ENCODE peak calls at places on chromosome 16, in seven cellular contexts. T is IMR-90, Q is A549, C is tibial nerve, L is Peyer's patch, S is NB4, N is spleen. J is an unnamed sample.

GRCh38 chr16:4640572-4641305 is 16.1 kb downstream of the MGRN1 start:
- DNase-seq in T (no peak), Q (no peak), C (no peak), L (no peak), S (no peak), N (no peak), J (no peak)

GRCh38 chr16:58863761-58864160 is 129.6 kb upstream of the GOT2 start:
- DNase-seq in T (no peak), Q (no peak), C (no peak), L (no peak), S (no peak), N (no peak), J (no peak)

GRCh38 chr16:69143116-69143515 is 10.7 kb downstream of the UTP4 start:
- DNase-seq in T (no peak), Q (peak; percentile 75), C (no peak), L (no peak), S (peak; percentile 45), N (no peak), J (no peak)

GRCh38 chr16:57533618-57534336 is 2.6 kb downstream of the CCDC102A start:
- DNase-seq in T (no peak), Q (no peak), C (no peak), L (peak; percentile 35), S (peak; percentile 33), N (peak; percentile 81), J (no peak)

GRCh38 chr16:57589374-57589773 is 39.1 kb upstream of the ADGRG1 start:
- DNase-seq in T (no peak), Q (no peak), C (no peak), L (no peak), S (no peak), N (no peak), J (no peak)

GRCh38 chr16:180921-181667 is 835 bp downstream of the HBQ1 start:
- DNase-seq in T (peak; percentile 58), Q (peak; percentile 88), C (peak; percentile 50), L (peak; percentile 70), S (peak; percentile 74), N (peak; percentile 95), J (no peak)

GRCh38 chr16:72923757-72924156 is 124.2 kb downstream of the ZFHX3 start:
- DNase-seq in T (no peak), Q (no peak), C (no peak), L (no peak), S (no peak), N (peak; percentile 41), J (no peak)

GRCh38 chr16:66563574-66564334 is 2.5 kb upstream of the CMTM1 start:
- DNase-seq in T (no peak), Q (no peak), C (no peak), L (no peak), S (no peak), N (no peak), J (no peak)

GRCh38 chr16:56886296-56886695 is 21.3 kb downstream of the SLC12A3 start:
- DNase-seq in T (no peak), Q (no peak), C (no peak), L (no peak), S (no peak), N (no peak), J (no peak)

GRCh38 chr16:31200821-31201510 is 1.6 kb downstream of the PYCARD start:
- DNase-seq in T (no peak), Q (peak; percentile 49), C (no peak), L (peak; percentile 44), S (peak; percentile 88), N (peak; percentile 74), J (no peak)
- TF ChIP-seq POLR2A in T (no peak), Q (no peak), C (no peak), L (no peak), S (peak; percentile 38), N (no peak), J (no peak)

GRCh38 chr16:15694499-15694898 is 44.5 kb downstream of the NDE1 start:
- DNase-seq in T (no peak), Q (no peak), C (no peak), L (no peak), S (no peak), N (no peak), J (no peak)
- TF ChIP-seq POLR2A in T (no peak), Q (no peak), C (no peak), L (no peak), S (no peak), N (no peak), J (no peak)

DNA sequence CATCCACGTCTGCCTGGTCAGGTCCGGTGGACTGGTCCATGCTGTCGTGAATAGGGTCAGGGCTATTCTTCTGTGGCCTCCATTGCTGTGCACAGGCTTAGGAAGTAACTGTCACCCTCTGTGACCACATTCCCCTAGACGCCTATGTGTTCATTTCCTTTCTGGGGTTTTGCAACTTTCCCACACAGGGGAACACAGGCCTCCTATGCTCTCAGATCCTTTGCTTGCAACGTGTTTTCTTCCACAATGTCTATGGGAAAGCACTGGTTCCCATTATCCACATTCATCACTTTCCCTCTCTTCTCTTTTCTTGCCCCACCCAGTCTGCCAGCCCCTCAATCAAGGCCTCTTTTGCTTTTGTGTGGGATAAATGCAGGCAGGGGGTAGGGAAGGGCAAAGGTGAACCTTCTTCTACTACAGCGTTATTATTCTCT is 43.2 kb upstream of the DNAJA2 start:
- DNase-seq in T (no peak), Q (no peak), C (no peak), L (no peak), S (peak; percentile 96), N (no peak), J (no peak)
- TF ChIP-seq POLR2A in T (no peak), Q (no peak), C (no peak), L (no peak), S (no peak), N (no peak), J (no peak)

GRCh38 chr16:86307518-86307903 is 202.8 kb upstream of the FOXF1 start:
- DNase-seq in T (peak; percentile 83), Q (peak; percentile 60), C (no peak), L (no peak), S (peak; percentile 71), N (no peak), J (no peak)
- TF ChIP-seq POLR2A in T (no peak), Q (no peak), C (no peak), L (no peak), S (no peak), N (no peak), J (no peak)

DNA sequence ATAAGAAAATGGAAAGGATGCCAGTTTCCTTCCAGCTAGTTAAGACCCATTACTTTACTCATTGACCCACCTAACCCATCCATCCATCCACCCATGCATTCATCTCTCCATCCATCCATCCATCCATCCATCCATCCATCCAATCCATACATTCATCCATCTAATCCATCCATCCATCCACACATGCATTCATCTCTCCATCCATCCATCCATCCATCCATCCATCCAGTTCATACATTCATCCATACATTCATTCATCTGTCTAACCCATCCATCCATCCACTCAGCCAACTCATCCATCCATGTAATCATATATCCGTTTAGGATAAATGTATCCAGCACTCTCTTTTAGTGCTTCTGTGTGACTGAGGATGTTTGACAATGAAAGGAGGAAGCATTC is 178.8 kb upstream of the CACNG3 start:
- DNase-seq in T (no peak), Q (no peak), C (no peak), L (no peak), S (no peak), N (no peak), J (no peak)
- TF ChIP-seq POLR2A in T (no peak), Q (no peak), C (no peak), L (no peak), S (no peak), N (no peak), J (no peak)

DNA sequence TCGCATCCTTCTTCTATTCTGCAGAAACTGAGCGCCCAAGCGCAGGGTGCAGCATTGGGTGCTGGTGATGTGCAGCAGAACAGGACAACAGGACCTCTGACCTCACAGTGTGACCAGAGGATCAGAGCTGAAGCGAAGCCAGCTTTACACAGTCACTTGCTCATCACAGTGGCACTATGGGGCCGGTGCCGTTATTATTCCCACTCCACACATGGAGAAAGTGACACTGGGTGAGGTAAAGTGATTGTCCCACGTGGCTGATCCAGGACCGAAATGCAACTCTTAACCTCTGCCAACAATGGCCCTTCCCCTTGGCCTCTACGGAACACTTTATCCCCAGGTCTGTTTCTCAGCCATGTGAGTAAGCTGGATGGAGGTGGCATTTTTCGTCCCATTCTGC is 171.2 kb downstream of the C16orf78 start:
- DNase-seq in T (no peak), Q (no peak), C (no peak), L (no peak), S (no peak), N (peak; percentile 42), J (no peak)
- TF ChIP-seq POLR2A in T (no peak), Q (no peak), C (no peak), L (no peak), S (no peak), N (no peak), J (no peak)

GRCh38 chr16:31112711-31113419 is 4.6 kb upstream of the KAT8 start:
- DNase-seq in T (no peak), Q (no peak), C (no peak), L (no peak), S (peak; percentile 67), N (no peak), J (no peak)
- TF ChIP-seq POLR2A in T (no peak), Q (no peak), C (no peak), L (no peak), S (no peak), N (no peak), J (no peak)

J was measured in H54.